ENCODE peak calls at places on chromosomes 13 and 19, in seven cellular contexts. R, J, N, P, W, T and O are unnamed samples.

GRCh38 chr19:13038306-13039210 is 43.3 kb downstream of the NFIX start:
- DNase-seq in N (no peak), J (no peak), W (no peak), P (no peak), T (no peak), R (no peak), O (no peak)

GRCh38 chr19:50383852-50384684 is at the start of gene POLD1:
- DNase-seq in T (peak; percentile 95), P (peak; percentile 97), R (peak; percentile 96), J (peak; percentile 97), W (peak; percentile 92), N (peak; percentile 98), O (peak; percentile 98)

GRCh38 chr19:33622809-33623511 is 1.2 kb downstream of the CHST8 start:
- DNase-seq in P (no peak), R (no peak), N (peak; percentile 56), J (no peak), T (no peak), W (no peak), O (peak; percentile 21)

GRCh38 chr13:74444161-74444571 is 310.0 kb upstream of the KLF12 start:
- DNase-seq in W (no peak), N (no peak), R (no peak), T (no peak), P (no peak), J (no peak), O (no peak)

GRCh38 chr19:5974721-5975387 is 3.1 kb downstream of the RANBP3 start:
- DNase-seq in P (peak; percentile 45), R (no peak), W (no peak), T (peak; percentile 41), N (no peak), J (no peak), O (no peak)

GRCh38 chr19:6717441-6717971 is 2.9 kb downstream of the C3 start:
- DNase-seq in R (no peak), T (peak; percentile 12), J (no peak), N (no peak), P (no peak), W (no peak), O (no peak)

GRCh38 chr19:3250675-3251074 is 26.2 kb downstream of the CELF5 start:
- DNase-seq in W (no peak), R (no peak), P (no peak), J (no peak), N (no peak), T (peak; percentile 24), O (no peak)

GRCh38 chr19:722553-723101 is 13.9 kb downstream of the PALM start:
- DNase-seq in N (no peak), W (no peak), T (no peak), R (no peak), P (no peak), J (no peak), O (no peak)

GRCh38 chr19:58097783-58098681 is at the start of gene ZSCAN18:
- DNase-seq in N (peak; percentile 100), P (peak; percentile 98), R (peak; percentile 87), J (peak; percentile 97), T (peak; percentile 93), W (peak; percentile 95), O (peak; percentile 100)

GRCh38 chr19:50843701-50844221 is 10.4 kb upstream of the KLK15 start:
- DNase-seq in T (no peak), J (no peak), P (no peak), R (no peak), W (no peak), N (no peak), O (no peak)

GRCh38 chr19:10855879-10856522 is 7.8 kb downstream of the C19orf38 start:
- DNase-seq in J (no peak), T (no peak), W (no peak), N (no peak), P (no peak), R (no peak), O (no peak)

GRCh38 chr19:16457195-16457953 is 14.4 kb downstream of the EPS15L1 start:
- DNase-seq in W (no peak), P (no peak), N (no peak), R (no peak), T (peak; percentile 53), J (no peak), O (no peak)

GRCh38 chr19:11197291-11198174 is at the start of gene KANK2:
- DNase-seq in P (peak; percentile 39), W (peak; percentile 40), J (peak; percentile 83), N (peak; percentile 91), R (peak; percentile 56), T (peak; percentile 52), O (peak; percentile 74)

GRCh38 chr19:31350033-31350692 is 927 bp upstream of the TSHZ3 start:
- DNase-seq in T (no peak), R (no peak), J (no peak), N (peak; percentile 55), W (no peak), P (no peak), O (no peak)

GRCh38 chr19:28239270-28239669 is 973.7 kb downstream of the UQCRFS1 start:
- DNase-seq in J (no peak), N (peak; percentile 66), R (no peak), T (peak; percentile 16), W (no peak), P (no peak), O (peak; percentile 37)

GRCh38 chr19:51799311-51799997 is 4.5 kb downstream of the FPR3 start:
- DNase-seq in W (peak; percentile 77), T (peak; percentile 97), J (no peak), R (no peak), P (no peak), N (no peak), O (no peak)

GRCh38 chr13:109646423-109646822 is 140.0 kb downstream of the IRS2 start:
- DNase-seq in T (no peak), W (no peak), R (no peak), J (no peak), N (no peak), P (no peak), O (no peak)

GRCh38 chr19:15424692-15425272 is 6.0 kb upstream of the AKAP8L start:
- DNase-seq in N (no peak), R (no peak), P (no peak), W (no peak), J (no peak), T (no peak), O (no peak)

GRCh38 chr19:38670921-38671398 is 23.5 kb downstream of the ACTN4 start:
- DNase-seq in W (no peak), T (no peak), N (no peak), R (no peak), J (no peak), P (no peak), O (no peak)

GRCh38 chr13:52011690-52012511 is at the start of gene ALG11:
- DNase-seq in R (peak; percentile 93), P (peak; percentile 96), T (peak; percentile 96), W (peak; percentile 99), N (peak; percentile 100), J (peak; percentile 99), O (peak; percentile 99)

GRCh38 chr13:111858571-111858970 is 208.4 kb upstream of the SOX1 start:
- DNase-seq in W (no peak), J (no peak), P (no peak), N (peak; percentile 39), T (no peak), R (no peak), O (no peak)

GRCh38 chr19:32448026-32448425 is 42.5 kb downstream of the DPY19L3 start:
- DNase-seq in J (no peak), W (no peak), N (no peak), T (no peak), P (no peak), R (no peak), O (no peak)

GRCh38 chr19:29676586-29676985 is 11.3 kb downstream of the PLEKHF1 start:
- DNase-seq in R (no peak), W (peak; percentile 29), P (no peak), N (no peak), T (no peak), J (no peak), O (no peak)

GRCh38 chr13:97018029-97018819 is 23.9 kb upstream of the OXGR1 start:
- DNase-seq in R (no peak), W (peak; percentile 81), P (no peak), J (peak; percentile 21), N (peak; percentile 57), T (peak; percentile 70), O (no peak)

GRCh38 chr19:39818626-39819097 is 15.3 kb downstream of the DYRK1B start:
- DNase-seq in W (no peak), P (no peak), R (no peak), T (no peak), J (no peak), N (peak; percentile 21), O (no peak)

GRCh38 chr19:47444388-47444821 is 25.1 kb upstream of the MEIS3 start:
- DNase-seq in R (no peak), W (no peak), N (peak; percentile 82), J (no peak), P (no peak), T (no peak), O (peak; percentile 64)

GRCh38 chr19:39405930-39406655 is 554 bp upstream of the ZFP36 start:
- DNase-seq in R (no peak), T (no peak), J (peak; percentile 84), W (peak; percentile 52), P (peak; percentile 88), N (no peak), O (no peak)

GRCh38 chr13:109744512-109745051 is 41.8 kb downstream of the IRS2 start:
- DNase-seq in T (peak; percentile 82), J (no peak), P (no peak), R (no peak), N (no peak), W (peak; percentile 60), O (no peak)

GRCh38 chr19:30870861-30871260 is 478.4 kb downstream of the TSHZ3 start:
- DNase-seq in W (no peak), J (no peak), T (peak; percentile 1), N (no peak), P (no peak), R (no peak), O (no peak)

GRCh38 chr19:16677060-16677459 is 16.1 kb downstream of the TMEM38A start:
- DNase-seq in P (no peak), T (no peak), W (no peak), J (no peak), R (no peak), N (no peak), O (no peak)